ENCODE peak calls at places on chromosomes 6 and 20, in seven cellular contexts. V is esophagus muscularis mucosa, K is A549, U is cardiac fibroblast, N is Peyer's patch, B is uterus, G is foreskin fibroblast. O is an unnamed sample.

GRCh38 chr20:17646209-17646717 is 35.8 kb downstream of the RRBP1 start:
- DNase-seq in V (no peak), U (no peak), B (no peak), G (peak; percentile 29), N (no peak), K (no peak), O (no peak)

GRCh38 chr20:10508468-10509251 is 73.6 kb downstream of the SLX4IP start:
- DNase-seq in B (peak; percentile 76), U (peak; percentile 76), V (no peak), G (peak; percentile 70), K (peak; percentile 29), N (no peak), O (no peak)

GRCh38 chr20:64166712-64167615 is 2.7 kb downstream of the MYT1 start:
- DNase-seq in K (no peak), V (no peak), N (no peak), B (no peak), U (no peak), G (peak; percentile 7), O (no peak)

GRCh38 chr6:39296745-39297640 is 17.2 kb downstream of the KCNK17 start:
- DNase-seq in U (peak; percentile 41), N (no peak), G (peak; percentile 80), V (no peak), B (no peak), K (no peak), O (peak; percentile 89)

GRCh38 chr6:44925100-44925739 is 402.9 kb upstream of the RUNX2 start:
- DNase-seq in V (no peak), N (no peak), U (peak; percentile 46), K (peak; percentile 25), B (no peak), G (no peak), O (no peak)

GRCh38 chr6:101391772-101392560 is 1.5 kb upstream of the GRIK2 start:
- DNase-seq in N (no peak), V (peak; percentile 89), U (no peak), B (no peak), K (no peak), G (peak; percentile 49), O (no peak)

GRCh38 chr6:106927531-106928398 is 46.8 kb downstream of the CD24 start:
- DNase-seq in N (no peak), V (peak; percentile 29), U (peak; percentile 25), K (peak; percentile 14), B (no peak), G (peak; percentile 52), O (no peak)

GRCh38 chr6:43219119-43219518 is 10.2 kb downstream of the DNPH1 start:
- DNase-seq in K (no peak), G (no peak), N (no peak), V (no peak), B (no peak), U (no peak), O (no peak)

GRCh38 chr6:149473080-149474052 is 11.4 kb downstream of the ZC3H12D start:
- DNase-seq in N (peak; percentile 86), U (no peak), B (no peak), G (no peak), K (peak; percentile 41), V (no peak), O (no peak)

GRCh38 chr6:145844933-145845531 is 30.4 kb upstream of the FBXO30 start:
- DNase-seq in G (peak; percentile 41), U (no peak), N (no peak), K (no peak), V (no peak), B (no peak), O (no peak)

DNA sequence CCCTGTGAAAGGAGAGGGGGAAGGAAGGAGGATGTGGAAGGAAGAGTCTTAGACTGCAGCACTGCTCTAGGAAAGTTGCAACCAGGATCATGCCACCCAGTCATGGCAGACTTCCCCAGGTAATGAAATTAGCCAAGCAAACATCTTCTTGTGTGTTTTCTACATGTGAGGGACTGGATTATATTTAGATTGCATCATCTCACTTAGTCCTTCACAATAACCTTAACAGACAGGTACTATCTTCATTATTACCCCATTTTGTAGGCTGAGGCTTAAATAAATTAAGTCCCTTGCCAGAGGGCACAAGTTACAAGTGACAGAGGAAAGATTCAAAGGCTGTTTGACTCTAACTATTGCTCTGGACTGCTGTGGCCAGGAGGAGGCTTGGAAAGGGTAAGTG is 9.7 kb upstream of the MAFB start:
- DNase-seq in B (no peak), V (no peak), G (no peak), N (no peak), U (no peak), K (no peak), O (no peak)
- H3K4me3 ChIP-seq in B (no peak overlapping the region), V (no peak overlapping the region), G (no peak overlapping the region), N (no peak overlapping the region), U (no peak overlapping the region), K (no peak overlapping the region), O (no peak overlapping the region)

GRCh38 chr20:35276408-35276807 is 1.5 kb downstream of the MMP24OS start:
- DNase-seq in B (no peak), N (no peak), G (no peak), V (no peak), U (no peak), K (no peak), O (no peak)

GRCh38 chr20:35279040-35279439 is 1.1 kb upstream of the MMP24OS start:
- DNase-seq in U (no peak), K (no peak), N (no peak), G (peak; percentile 34), V (no peak), B (no peak), O (no peak)

GRCh38 chr20:35277127-35277526 is 795 bp downstream of the MMP24OS start:
- DNase-seq in U (no peak), G (no peak), N (no peak), V (no peak), K (no peak), B (no peak), O (no peak)

GRCh38 chr20:35279533-35280174 is 1.7 kb upstream of the MMP24OS start:
- DNase-seq in U (no peak), N (no peak), V (no peak), G (no peak), B (no peak), K (no peak), O (no peak)

DNA sequence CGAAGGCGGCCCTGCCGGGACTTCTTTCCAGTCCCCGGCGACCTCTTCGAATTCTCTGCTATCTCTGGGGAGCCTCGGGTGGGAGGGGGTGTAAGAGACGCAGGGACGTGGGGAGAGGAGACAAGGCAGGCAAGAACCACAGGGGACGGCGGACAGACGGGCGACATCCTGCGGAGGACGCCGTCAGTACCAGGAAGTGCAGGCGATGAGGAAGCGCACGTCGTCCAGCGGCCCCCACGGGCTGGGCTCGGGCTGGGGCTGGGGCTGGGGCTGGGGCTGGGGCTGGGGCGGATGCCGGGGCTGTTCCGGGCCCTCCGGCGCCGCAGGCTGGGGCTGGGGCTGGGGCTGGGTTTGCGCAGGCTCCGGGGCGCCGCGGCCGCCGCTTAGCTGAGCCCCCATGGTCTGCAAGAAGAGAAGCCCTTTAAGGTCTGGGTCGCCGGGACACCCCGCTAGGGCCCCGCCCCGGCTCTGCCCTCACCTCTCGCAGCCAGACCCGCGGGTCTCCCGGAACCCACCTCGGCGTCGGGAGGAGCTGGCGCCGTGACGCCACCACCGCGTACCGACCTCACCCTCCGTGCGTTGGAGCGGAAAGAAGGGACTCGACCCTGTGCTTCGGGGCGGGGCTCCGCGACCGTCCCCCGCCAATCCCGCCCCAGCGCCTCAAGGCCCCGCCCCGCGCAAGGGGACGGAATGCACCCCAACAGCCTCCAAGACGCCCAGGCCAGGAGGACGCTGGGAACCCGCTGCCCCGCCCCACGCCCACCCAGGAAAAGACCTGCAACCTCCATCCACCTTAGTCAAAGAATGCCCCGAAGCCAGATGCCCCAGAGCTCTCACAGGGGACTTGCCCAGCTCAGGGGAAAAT is at the start of gene MMP24OS:
- DNase-seq in U (peak; percentile 92), N (peak; percentile 96), G (peak; percentile 96), B (peak; percentile 85), V (peak; percentile 96), K (peak; percentile 89), O (peak; percentile 93)
- TF ChIP-seq CTCF in U (peak; percentile 13), N (peak; percentile 34), G (no peak), B (no peak), V (no peak), K (no peak), O (peak; percentile 46)

GRCh38 chr6:158539363-158539762 is 20.5 kb upstream of the TMEM181 start:
- DNase-seq in U (no peak), G (peak; percentile 37), N (no peak), K (no peak), V (no peak), B (no peak), O (no peak)

GRCh38 chr6:158536891-158537798 is 22.7 kb upstream of the TMEM181 start:
- DNase-seq in U (no peak), K (no peak), V (no peak), G (peak; percentile 77), N (no peak), B (no peak), O (no peak)

GRCh38 chr6:158536084-158536890 is 23.6 kb upstream of the TMEM181 start:
- DNase-seq in V (no peak), N (peak; percentile 86), B (peak; percentile 44), K (peak; percentile 59), G (peak; percentile 94), U (peak; percentile 77), O (no peak)

GRCh38 chr6:158543606-158544185 is 16.2 kb upstream of the TMEM181 start:
- DNase-seq in K (no peak), B (no peak), N (no peak), U (no peak), G (no peak), V (no peak), O (no peak)

DNA sequence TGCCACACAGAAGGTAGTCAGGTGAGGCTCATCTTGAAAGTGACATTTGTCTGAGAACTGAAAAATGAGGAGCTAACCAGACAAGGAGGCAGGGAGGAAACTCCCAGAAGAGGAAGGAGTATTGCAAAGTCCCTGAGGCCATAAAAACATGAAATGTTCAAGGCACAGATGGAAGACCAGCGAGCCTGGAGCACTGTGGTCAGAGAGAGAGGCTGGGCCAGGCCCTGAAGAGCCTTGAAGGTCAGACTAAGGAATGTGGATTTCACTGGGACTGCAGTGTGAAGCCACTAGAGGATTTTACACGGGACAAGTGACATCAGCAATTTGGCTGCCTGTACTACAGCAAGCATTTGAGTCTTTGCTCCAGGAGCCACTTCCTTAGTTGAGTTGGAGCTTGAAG is 21.1 kb upstream of the TMEM181 start:
- DNase-seq in K (no peak), B (no peak), V (no peak), N (no peak), U (no peak), G (peak; percentile 28), O (no peak)
- H3K4me3 ChIP-seq in K (no peak overlapping the region), B (no peak overlapping the region), V (no peak overlapping the region), N (no peak overlapping the region), U (no peak overlapping the region), G (no peak overlapping the region), O (no peak overlapping the region)

GRCh38 chr6:163263998-163264661 is 150.4 kb upstream of the QKI start:
- DNase-seq in N (no peak), G (no peak), V (no peak), B (no peak), K (no peak), U (no peak), O (no peak)
- TF ChIP-seq CTCF in N (no peak), G (no peak), V (no peak), B (no peak), K (no peak), U (no peak), O (peak; percentile 28)